ENCODE peak calls at places on chromosomes 6 and 20, in five cellular contexts. One of them, this sample, is unnamed.

GRCh38 chr6:137571854-137572253 is 77.7 kb upstream of the OLIG3 start:
- DNase-seq in T follicular helper cell: peak
- DNase-seq in NCI-H1092 treated with DMSO at 0.1 percent for 48 hours: no peak
- DNase-seq in left ventricle myocardium inferior: no peak
- DNase-seq in ELR: peak
- DNase-seq in this sample: no peak

GRCh38 chr6:25971187-25971811 is 8.7 kb downstream of the TRIM38 start:
- DNase-seq in T follicular helper cell: no peak
- DNase-seq in left ventricle myocardium inferior: no peak
- DNase-seq in ELR: peak
- DNase-seq in NCI-H1092 treated with DMSO at 0.1 percent for 48 hours: no peak
- DNase-seq in this sample: no peak

GRCh38 chr6:128932061-128932460 is 49.1 kb downstream of the LAMA2 start:
- DNase-seq in NCI-H1092 treated with DMSO at 0.1 percent for 48 hours: no peak
- DNase-seq in left ventricle myocardium inferior: no peak
- DNase-seq in ELR: peak
- DNase-seq in T follicular helper cell: no peak
- DNase-seq in this sample: no peak

GRCh38 chr20:63047946-63048345 is 41.2 kb upstream of the BHLHE23 start:
- DNase-seq in NCI-H1092 treated with DMSO at 0.1 percent for 48 hours: no peak
- DNase-seq in left ventricle myocardium inferior: no peak
- DNase-seq in ELR: no peak
- DNase-seq in T follicular helper cell: no peak
- DNase-seq in this sample: no peak

GRCh38 chr6:107330190-107330589 is 129.2 kb downstream of the PDSS2 start:
- DNase-seq in T follicular helper cell: no peak
- DNase-seq in ELR: no peak
- DNase-seq in left ventricle myocardium inferior: no peak
- DNase-seq in NCI-H1092 treated with DMSO at 0.1 percent for 48 hours: no peak
- DNase-seq in this sample: no peak

GRCh38 chr6:119915971-119916370 is 566.4 kb upstream of the MAN1A1 start:
- DNase-seq in left ventricle myocardium inferior: no peak
- DNase-seq in ELR: no peak
- DNase-seq in NCI-H1092 treated with DMSO at 0.1 percent for 48 hours: no peak
- DNase-seq in T follicular helper cell: no peak
- DNase-seq in this sample: no peak

GRCh38 chr6:170134077-170135040 is 156.5 kb downstream of the DLL1 start:
- DNase-seq in ELR: no peak
- DNase-seq in NCI-H1092 treated with DMSO at 0.1 percent for 48 hours: peak
- DNase-seq in T follicular helper cell: no peak
- DNase-seq in left ventricle myocardium inferior: peak
- DNase-seq in this sample: no peak

GRCh38 chr6:27553123-27553904 is 80.4 kb upstream of the ZNF184 start:
- DNase-seq in left ventricle myocardium inferior: no peak
- DNase-seq in ELR: peak
- DNase-seq in T follicular helper cell: no peak
- DNase-seq in NCI-H1092 treated with DMSO at 0.1 percent for 48 hours: no peak
- DNase-seq in this sample: peak

GRCh38 chr20:44182135-44182765 is 4.7 kb downstream of the JPH2 start:
- DNase-seq in NCI-H1092 treated with DMSO at 0.1 percent for 48 hours: no peak
- DNase-seq in ELR: no peak
- DNase-seq in left ventricle myocardium inferior: no peak
- DNase-seq in T follicular helper cell: no peak
- DNase-seq in this sample: no peak

GRCh38 chr6:77019081-77019480 is 444.2 kb downstream of the HTR1B start:
- DNase-seq in NCI-H1092 treated with DMSO at 0.1 percent for 48 hours: no peak
- DNase-seq in left ventricle myocardium inferior: no peak
- DNase-seq in T follicular helper cell: no peak
- DNase-seq in ELR: peak
- DNase-seq in this sample: no peak

GRCh38 chr6:131101911-131102680 is 33.2 kb upstream of the AKAP7 start:
- DNase-seq in left ventricle myocardium inferior: no peak
- DNase-seq in ELR: peak
- DNase-seq in NCI-H1092 treated with DMSO at 0.1 percent for 48 hours: no peak
- DNase-seq in T follicular helper cell: no peak
- DNase-seq in this sample: no peak

GRCh38 chr6:36427781-36428345 is 14.8 kb downstream of the PXT1 start:
- DNase-seq in left ventricle myocardium inferior: no peak
- DNase-seq in T follicular helper cell: no peak
- DNase-seq in NCI-H1092 treated with DMSO at 0.1 percent for 48 hours: no peak
- DNase-seq in ELR: peak
- DNase-seq in this sample: no peak

GRCh38 chr6:13863699-13864155 is 49.4 kb upstream of the MCUR1 start:
- DNase-seq in NCI-H1092 treated with DMSO at 0.1 percent for 48 hours: no peak
- DNase-seq in left ventricle myocardium inferior: no peak
- DNase-seq in T follicular helper cell: no peak
- DNase-seq in ELR: peak
- DNase-seq in this sample: no peak

GRCh38 chr20:57872816-57873409 is 163.1 kb upstream of the PMEPA1 start:
- DNase-seq in NCI-H1092 treated with DMSO at 0.1 percent for 48 hours: no peak
- DNase-seq in T follicular helper cell: no peak
- DNase-seq in ELR: no peak
- DNase-seq in left ventricle myocardium inferior: no peak
- DNase-seq in this sample: no peak

GRCh38 chr6:126937426-126937825 is 181.0 kb upstream of the RSPO3 start:
- DNase-seq in NCI-H1092 treated with DMSO at 0.1 percent for 48 hours: no peak
- DNase-seq in T follicular helper cell: no peak
- DNase-seq in ELR: no peak
- DNase-seq in left ventricle myocardium inferior: no peak
- DNase-seq in this sample: no peak

GRCh38 chr20:24350923-24351368 is 118.5 kb upstream of the SYNDIG1 start:
- DNase-seq in NCI-H1092 treated with DMSO at 0.1 percent for 48 hours: no peak
- DNase-seq in ELR: peak
- DNase-seq in left ventricle myocardium inferior: no peak
- DNase-seq in T follicular helper cell: no peak
- DNase-seq in this sample: no peak

GRCh38 chr6:13733178-13733851 is 21.7 kb upstream of the RANBP9 start:
- DNase-seq in left ventricle myocardium inferior: peak
- DNase-seq in NCI-H1092 treated with DMSO at 0.1 percent for 48 hours: peak
- DNase-seq in T follicular helper cell: no peak
- DNase-seq in ELR: peak
- DNase-seq in this sample: peak

GRCh38 chr20:16098890-16099639 is 474.2 kb downstream of the KIF16B start:
- DNase-seq in ELR: no peak
- DNase-seq in T follicular helper cell: no peak
- DNase-seq in NCI-H1092 treated with DMSO at 0.1 percent for 48 hours: no peak
- DNase-seq in left ventricle myocardium inferior: no peak
- DNase-seq in this sample: no peak

GRCh38 chr6:28838289-28838633 is 85.5 kb downstream of the TRIM27 start:
- DNase-seq in NCI-H1092 treated with DMSO at 0.1 percent for 48 hours: peak
- DNase-seq in ELR: peak
- DNase-seq in T follicular helper cell: peak
- DNase-seq in left ventricle myocardium inferior: peak
- DNase-seq in this sample: peak

GRCh38 chr6:17754254-17754653 is 47.5 kb upstream of the NUP153 start:
- DNase-seq in T follicular helper cell: no peak
- DNase-seq in left ventricle myocardium inferior: no peak
- DNase-seq in NCI-H1092 treated with DMSO at 0.1 percent for 48 hours: no peak
- DNase-seq in ELR: no peak
- DNase-seq in this sample: no peak

GRCh38 chr6:14664112-14664592 is 546.6 kb downstream of the CD83 start:
- DNase-seq in NCI-H1092 treated with DMSO at 0.1 percent for 48 hours: no peak
- DNase-seq in T follicular helper cell: peak
- DNase-seq in left ventricle myocardium inferior: no peak
- DNase-seq in ELR: peak
- DNase-seq in this sample: no peak

GRCh38 chr20:63092660-63093215 is 86.0 kb upstream of the BHLHE23 start:
- DNase-seq in ELR: no peak
- DNase-seq in left ventricle myocardium inferior: peak
- DNase-seq in NCI-H1092 treated with DMSO at 0.1 percent for 48 hours: no peak
- DNase-seq in T follicular helper cell: no peak
- DNase-seq in this sample: no peak

GRCh38 chr20:17969884-17970409 is 1.1 kb downstream of the MGME1 start:
- DNase-seq in NCI-H1092 treated with DMSO at 0.1 percent for 48 hours: no peak
- DNase-seq in left ventricle myocardium inferior: no peak
- DNase-seq in ELR: peak
- DNase-seq in T follicular helper cell: no peak
- DNase-seq in this sample: no peak

GRCh38 chr6:6586671-6587526 is 1.6 kb upstream of the LY86 start:
- DNase-seq in T follicular helper cell: no peak
- DNase-seq in NCI-H1092 treated with DMSO at 0.1 percent for 48 hours: no peak
- DNase-seq in ELR: no peak
- DNase-seq in left ventricle myocardium inferior: no peak
- DNase-seq in this sample: no peak

GRCh38 chr20:24741673-24742072 is 207.4 kb upstream of the CST7 start:
- DNase-seq in left ventricle myocardium inferior: no peak
- DNase-seq in NCI-H1092 treated with DMSO at 0.1 percent for 48 hours: no peak
- DNase-seq in ELR: no peak
- DNase-seq in T follicular helper cell: no peak
- DNase-seq in this sample: no peak

GRCh38 chr6:33289784-33290315 is 449 bp downstream of the PFDN6 start:
- DNase-seq in ELR: no peak
- DNase-seq in left ventricle myocardium inferior: no peak
- DNase-seq in T follicular helper cell: no peak
- DNase-seq in NCI-H1092 treated with DMSO at 0.1 percent for 48 hours: no peak
- DNase-seq in this sample: no peak

GRCh38 chr20:36248836-36249235 is 12.6 kb downstream of the AAR2 start:
- DNase-seq in left ventricle myocardium inferior: no peak
- DNase-seq in NCI-H1092 treated with DMSO at 0.1 percent for 48 hours: no peak
- DNase-seq in ELR: no peak
- DNase-seq in T follicular helper cell: no peak
- DNase-seq in this sample: no peak

GRCh38 chr6:125537090-125537489 is 212.3 kb upstream of the HEY2 start:
- DNase-seq in ELR: no peak
- DNase-seq in T follicular helper cell: no peak
- DNase-seq in NCI-H1092 treated with DMSO at 0.1 percent for 48 hours: no peak
- DNase-seq in left ventricle myocardium inferior: peak
- DNase-seq in this sample: no peak

GRCh38 chr6:120407696-120408095 is 926.6 kb downstream of the TBC1D32 start:
- DNase-seq in left ventricle myocardium inferior: no peak
- DNase-seq in ELR: no peak
- DNase-seq in NCI-H1092 treated with DMSO at 0.1 percent for 48 hours: no peak
- DNase-seq in T follicular helper cell: no peak
- DNase-seq in this sample: no peak

GRCh38 chr6:35451354-35452185 is 568 bp upstream of the FANCE start:
- DNase-seq in T follicular helper cell: no peak
- DNase-seq in ELR: peak
- DNase-seq in left ventricle myocardium inferior: no peak
- DNase-seq in NCI-H1092 treated with DMSO at 0.1 percent for 48 hours: no peak
- DNase-seq in this sample: no peak

GRCh38 chr6:116136933-116137340 is 11.0 kb upstream of the COL10A1 start:
- DNase-seq in NCI-H1092 treated with DMSO at 0.1 percent for 48 hours: no peak
- DNase-seq in ELR: no peak
- DNase-seq in left ventricle myocardium inferior: no peak
- DNase-seq in T follicular helper cell: no peak
- DNase-seq in this sample: no peak

GRCh38 chr6:53628354-53629119 is 37.0 kb downstream of the KLHL31 start:
- DNase-seq in NCI-H1092 treated with DMSO at 0.1 percent for 48 hours: peak
- DNase-seq in T follicular helper cell: no peak
- DNase-seq in ELR: peak
- DNase-seq in left ventricle myocardium inferior: no peak
- DNase-seq in this sample: peak

GRCh38 chr6:83884523-83884922 is 25.0 kb downstream of the CYB5R4 start:
- DNase-seq in NCI-H1092 treated with DMSO at 0.1 percent for 48 hours: peak
- DNase-seq in T follicular helper cell: no peak
- DNase-seq in ELR: peak
- DNase-seq in left ventricle myocardium inferior: no peak
- DNase-seq in this sample: peak

GRCh38 chr6:55678330-55679224 is 99.6 kb upstream of the HMGCLL1 start:
- DNase-seq in ELR: no peak
- DNase-seq in T follicular helper cell: no peak
- DNase-seq in left ventricle myocardium inferior: no peak
- DNase-seq in NCI-H1092 treated with DMSO at 0.1 percent for 48 hours: no peak
- DNase-seq in this sample: no peak